ENCODE peak calls at places on chromosomes 16 and 17, in four cellular contexts. J, V, R and A are unnamed samples.

GRCh38 chr16:80015566-80015965 is 415.0 kb upstream of the MAF start:
- DNase-seq in J (no peak), V (no peak), R (no peak), A (no peak)

GRCh38 chr17:50272711-50273653 is 1.3 kb upstream of the TMEM92 start:
- DNase-seq in J (peak; percentile 29), V (no peak), R (peak; percentile 89), A (peak; percentile 69)

GRCh38 chr17:43517615-43518386 is 28.3 kb downstream of the ETV4 start:
- DNase-seq in J (no peak), V (no peak), R (no peak), A (no peak)

GRCh38 chr17:14792751-14793150 is 472.4 kb downstream of the PMP22 start:
- DNase-seq in J (no peak), V (no peak), R (no peak), A (no peak)

GRCh38 chr16:85709766-85710423 is 21.1 kb upstream of the GINS2 start:
- DNase-seq in J (no peak), V (no peak), R (no peak), A (no peak)

GRCh38 chr16:69014811-69015210 is 90.6 kb upstream of the HAS3 start:
- DNase-seq in J (no peak), V (no peak), R (no peak), A (no peak)

GRCh38 chr17:58710948-58711552 is 18.6 kb downstream of the RAD51C start:
- DNase-seq in J (no peak), V (peak; percentile 39), R (no peak), A (peak; percentile 78)

GRCh38 chr17:61307905-61308886 is 91.4 kb upstream of the TBX2 start:
- DNase-seq in J (no peak), V (peak; percentile 75), R (no peak), A (no peak)

GRCh38 chr16:1426734-1427451 is 4.0 kb upstream of the PERCC1 start:
- DNase-seq in J (no peak), V (no peak), R (no peak), A (peak; percentile 75)

GRCh38 chr17:62902573-62903229 is 63.3 kb upstream of the TANC2 start:
- DNase-seq in J (no peak), V (no peak), R (no peak), A (no peak)

GRCh38 chr17:13601776-13602551 is at the start of gene HS3ST3A1:
- DNase-seq in J (no peak), V (peak; percentile 47), R (peak; percentile 79), A (peak; percentile 80)

GRCh38 chr16:24525970-24526559 is 13.3 kb upstream of the RBBP6 start:
- DNase-seq in J (no peak), V (no peak), R (no peak), A (peak; percentile 56)

GRCh38 chr17:19345486-19346350 is 16.8 kb downstream of the B9D1 start:
- DNase-seq in J (no peak), V (no peak), R (no peak), A (no peak)

GRCh38 chr16:2237552-2238395 is 1.5 kb downstream of the DNASE1L2 start:
- DNase-seq in J (no peak), V (no peak), R (no peak), A (no peak)

GRCh38 chr17:35214631-35215273 is 20.6 kb upstream of the SLC35G3 start:
- DNase-seq in J (no peak), V (no peak), R (no peak), A (no peak)

GRCh38 chr17:652310-652709 is 62.3 kb downstream of the VPS53 start:
- DNase-seq in J (no peak), V (no peak), R (peak; percentile 88), A (peak; percentile 85)

GRCh38 chr17:1716076-1716911 is 6.1 kb upstream of the TLCD2 start:
- DNase-seq in J (peak; percentile 99), V (peak; percentile 100), R (peak; percentile 100), A (peak; percentile 100)

GRCh38 chr16:55737318-55737717 is 81.5 kb downstream of the SLC6A2 start:
- DNase-seq in J (no peak), V (no peak), R (no peak), A (no peak)

GRCh38 chr16:27286446-27286845 is 17.9 kb upstream of the NSMCE1 start:
- DNase-seq in J (no peak), V (peak; percentile 53), R (no peak), A (no peak)

GRCh38 chr16:13896543-13897182 is 23.3 kb upstream of the ERCC4 start:
- DNase-seq in J (no peak), V (no peak), R (no peak), A (no peak)

GRCh38 chr17:50618300-50618699 is 16.4 kb upstream of the ABCC3 start:
- DNase-seq in J (no peak), V (no peak), R (no peak), A (no peak)

GRCh38 chr17:38507436-38507835 is 79.2 kb downstream of the ARHGAP23 start:
- DNase-seq in J (no peak), V (no peak), R (no peak), A (no peak)

GRCh38 chr16:80016689-80017088 is 416.2 kb upstream of the MAF start:
- DNase-seq in J (no peak), V (no peak), R (no peak), A (no peak)

GRCh38 chr16:20744922-20745440 is 3.4 kb upstream of the THUMPD1 start:
- DNase-seq in J (no peak), V (no peak), R (peak; percentile 53), A (no peak)